ENCODE peak calls at places on chromosomes 6 and 20, in eight cellular contexts. L is H9, V is A673, K is heart left ventricle, N is upper lobe of right lung, I is AG04450, S is GM23248, O is H1. D is an unnamed sample. For H3K9me3, the result is how much of the 10 kb centered on the place peaks cover.

GRCh38 chr20:24955045-24955444 is 6.0 kb downstream of the CST7 start:
- DNase-seq in S (no peak), K (no peak), V (no peak), O (peak), L (peak), N (no peak), I (no peak), D (no peak)

GRCh38 chr6:127102299-127102698 is 16.2 kb upstream of the RSPO3 start:
- DNase-seq in I (peak), S (peak), K (no peak), L (no peak), O (no peak), N (no peak), V (peak), D (no peak)

GRCh38 chr6:98295776-98296175 is 538.6 kb upstream of the POU3F2 start:
- DNase-seq in O (no peak), K (no peak), L (no peak), V (no peak), S (no peak), N (no peak), I (no peak), D (no peak)

GRCh38 chr20:33674294-33675126 is at the start of gene NECAB3:
- DNase-seq in O (peak), N (peak), S (peak), L (peak), I (no peak), K (peak), V (peak), D (peak)

GRCh38 chr6:100161782-100162181 is 167.8 kb upstream of the MCHR2 start:
- DNase-seq in O (no peak), S (no peak), N (no peak), I (no peak), L (no peak), K (no peak), V (no peak), D (no peak)

GRCh38 chr6:68729377-68729903 is 94.4 kb downstream of the ADGRB3 start:
- DNase-seq in S (no peak), K (no peak), N (no peak), I (no peak), V (no peak), O (no peak), L (no peak), D (no peak)

GRCh38 chr20:57398901-57399535 is 7.8 kb downstream of the RBM38 start:
- DNase-seq in I (no peak), K (peak), S (no peak), L (no peak), V (no peak), O (no peak), N (no peak), D (no peak)

GRCh38 chr6:95578106-95578410 is 723 bp downstream of the MANEA start:
- DNase-seq in S (no peak), K (no peak), N (no peak), I (no peak), O (no peak), V (no peak), L (no peak), D (no peak)

GRCh38 chr6:149129401-149130077 is 188.0 kb upstream of the TAB2 start:
- DNase-seq in K (peak), V (no peak), L (no peak), S (peak), N (no peak), O (no peak), I (peak), D (no peak)

GRCh38 chr6:43733471-43734293 is 36.3 kb upstream of the VEGFA start:
- DNase-seq in N (peak), I (no peak), O (no peak), V (no peak), K (no peak), S (no peak), L (peak), D (no peak)

GRCh38 chr6:168709440-168709839 is 268.5 kb downstream of the SMOC2 start:
- DNase-seq in N (no peak), V (no peak), I (no peak), L (no peak), K (no peak), O (no peak), S (no peak), D (no peak)

GRCh38 chr6:168704678-168705077 is 263.7 kb downstream of the SMOC2 start:
- DNase-seq in N (peak), K (no peak), I (no peak), O (no peak), V (no peak), L (no peak), S (no peak), D (no peak)

GRCh38 chr6:168709034-168709433 is 268.1 kb downstream of the SMOC2 start:
- DNase-seq in I (no peak), O (no peak), V (no peak), N (no peak), S (no peak), L (no peak), K (no peak), D (no peak)

GRCh38 chr6:168703970-168704369 is 263.0 kb downstream of the SMOC2 start:
- DNase-seq in O (no peak), I (no peak), V (no peak), K (no peak), L (no peak), S (no peak), N (no peak), D (no peak)

DNA sequence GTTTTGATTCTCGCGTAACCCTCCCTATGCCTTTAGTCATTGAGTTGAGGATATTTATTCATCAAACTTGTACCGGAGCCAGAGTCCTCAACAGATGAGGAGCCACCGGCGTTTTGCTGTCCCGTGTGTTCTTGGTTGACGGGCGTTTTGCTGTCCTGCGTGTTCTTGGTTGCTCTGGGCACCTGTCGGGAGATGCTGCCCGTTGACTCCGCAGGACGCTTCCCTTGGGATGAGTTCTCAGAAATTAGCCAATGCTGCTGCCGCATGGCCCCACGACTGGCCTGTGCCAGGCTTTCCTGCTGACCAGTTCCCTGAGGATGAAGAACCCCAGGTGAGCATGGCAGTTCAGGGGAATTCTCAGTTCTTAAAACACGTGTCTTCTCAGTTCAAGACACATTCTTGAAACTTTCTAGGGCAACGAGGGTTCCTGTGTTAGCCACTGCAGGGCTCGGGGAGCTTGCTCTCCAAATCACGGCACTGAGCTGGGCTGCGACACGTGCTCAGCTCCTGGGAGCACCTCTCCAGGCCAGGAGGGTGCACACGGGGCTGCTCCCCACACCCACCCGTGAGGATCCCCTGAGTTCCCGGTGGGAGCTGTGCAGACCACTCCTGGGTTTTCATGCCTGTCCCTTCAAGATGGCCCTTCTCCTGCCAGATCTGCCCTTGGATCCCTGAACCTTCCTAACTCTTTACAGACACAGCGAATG is 265.6 kb downstream of the SMOC2 start:
- DNase-seq in S (no peak), L (no peak), N (peak), O (no peak), V (no peak), K (no peak), I (no peak), D (no peak)
- H3K9me3 ChIP-seq in S (under half), L (under half), N (under half), O (under half), V (under half), K (under half), I (half or more), D (under half)

GRCh38 chr20:62111148-62111547 is 11.1 kb upstream of the LSM14B start:
- DNase-seq in N (no peak), L (no peak), S (no peak), I (no peak), K (no peak), V (no peak), O (no peak), D (no peak)

GRCh38 chr20:62114894-62115293 is 7.4 kb upstream of the LSM14B start:
- DNase-seq in S (no peak), N (no peak), K (no peak), O (peak), I (no peak), V (no peak), L (peak), D (no peak)

GRCh38 chr20:62117362-62117646 is 5.0 kb upstream of the LSM14B start:
- DNase-seq in V (no peak), O (no peak), K (no peak), I (no peak), S (peak), L (no peak), N (no peak), D (no peak)

GRCh38 chr20:62116558-62117361 is 5.5 kb upstream of the LSM14B start:
- DNase-seq in N (no peak), L (no peak), O (no peak), K (no peak), S (no peak), V (no peak), I (no peak), D (no peak)

GRCh38 chr20:62112368-62112767 is 9.9 kb upstream of the LSM14B start:
- DNase-seq in S (no peak), O (no peak), V (no peak), N (no peak), K (no peak), L (no peak), I (no peak), D (no peak)
- H3K9me3 ChIP-seq in S (under half), O (under half), V (under half), N (under half), K (half or more), L (under half), I (half or more), D (under half)

DNA sequence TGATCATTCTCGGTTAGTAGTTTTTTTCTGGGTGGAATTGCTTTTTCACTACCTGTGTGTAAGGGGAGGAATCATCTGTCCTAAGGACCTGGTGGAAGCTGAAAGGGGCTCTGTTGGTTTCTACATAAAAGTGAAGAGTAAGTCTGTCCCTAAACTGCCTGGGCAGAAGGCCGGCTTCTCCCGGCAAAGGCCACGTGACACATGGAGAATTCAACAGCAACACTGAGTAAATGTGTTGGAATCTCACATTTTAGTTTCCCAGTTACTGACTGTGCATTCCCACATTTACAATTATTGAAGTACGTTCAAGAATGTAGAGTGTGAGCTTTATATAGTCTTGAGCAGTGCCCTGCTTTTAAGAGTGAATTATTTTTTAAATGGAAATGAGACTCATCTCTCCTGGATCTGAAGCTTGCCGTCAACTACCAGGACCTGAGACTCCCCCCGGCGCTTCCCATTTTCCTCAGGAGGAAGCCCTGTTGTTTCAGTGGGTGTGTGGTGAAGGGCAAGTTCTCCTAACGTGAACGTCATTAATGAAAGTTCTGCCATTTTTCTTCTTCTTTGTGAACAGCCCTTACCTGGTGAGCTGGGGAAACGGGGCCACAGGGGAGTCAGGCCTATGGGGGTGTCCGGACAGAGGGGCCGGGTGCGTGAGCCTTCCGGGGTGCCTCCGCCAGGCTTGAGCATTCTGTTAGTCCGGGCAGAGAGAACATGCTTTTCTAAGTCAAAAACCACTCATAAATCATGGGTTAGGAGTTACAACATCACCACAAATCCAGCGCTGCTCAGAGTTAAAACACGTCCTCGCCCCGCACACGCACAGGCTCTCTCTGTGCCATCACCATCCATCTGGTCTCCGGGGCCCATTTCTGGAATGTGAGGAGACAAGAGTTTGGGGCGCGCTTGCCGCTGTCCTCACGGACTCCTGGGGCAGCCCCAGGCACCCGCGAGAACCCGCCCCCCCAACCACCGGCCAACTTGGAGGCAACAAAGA is 56.6 kb upstream of the SMOC2 start:
- DNase-seq in S (peak), I (no peak), V (no peak), K (no peak), L (no peak), N (no peak), O (no peak), D (no peak)
- H3K9me3 ChIP-seq in S (under half), I (half or more), V (under half), K (under half), L (under half), N (under half), O (under half), D (under half)

GRCh38 chr6:118451839-118452238 is 96.3 kb upstream of the PLN start:
- DNase-seq in S (no peak), V (no peak), K (no peak), N (no peak), L (no peak), O (no peak), I (no peak), D (no peak)
- H3K9me3 ChIP-seq in S (under half), V (under half), K (under half), N (under half), L (under half), O (under half), I (under half), D (under half)

DNA sequence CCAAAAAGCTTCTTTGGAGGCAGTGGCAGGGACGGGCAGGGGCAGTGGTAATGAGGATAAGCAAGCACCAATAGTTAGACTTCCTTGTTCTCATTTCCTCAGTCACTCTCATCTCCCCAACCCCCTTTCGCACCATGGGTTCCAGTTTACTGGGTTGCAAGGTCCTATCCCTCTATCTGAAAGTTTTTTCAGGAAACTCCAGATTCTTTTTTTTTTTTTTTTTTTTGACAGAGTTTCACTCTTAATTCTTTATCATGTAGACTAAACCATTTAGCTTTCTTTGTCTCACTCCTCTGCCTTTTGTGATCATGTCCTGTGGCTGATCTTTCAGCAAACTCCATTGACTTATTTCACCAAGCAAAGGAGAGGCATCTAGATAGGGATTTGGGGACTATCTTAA is 51.4 kb upstream of the GMDS start:
- DNase-seq in S (no peak), K (no peak), O (no peak), L (peak), I (no peak), V (no peak), N (no peak), D (no peak)
- H3K9me3 ChIP-seq in S (under half), K (under half), O (under half), L (under half), I (under half), V (under half), N (under half), D (under half)

GRCh38 chr6:122501475-122501874 is 29.9 kb upstream of the SERINC1 start:
- DNase-seq in I (no peak), K (no peak), V (no peak), S (no peak), N (no peak), O (no peak), L (no peak), D (no peak)
- H3K9me3 ChIP-seq in I (under half), K (under half), V (under half), S (under half), N (under half), O (under half), L (under half), D (under half)

DNA sequence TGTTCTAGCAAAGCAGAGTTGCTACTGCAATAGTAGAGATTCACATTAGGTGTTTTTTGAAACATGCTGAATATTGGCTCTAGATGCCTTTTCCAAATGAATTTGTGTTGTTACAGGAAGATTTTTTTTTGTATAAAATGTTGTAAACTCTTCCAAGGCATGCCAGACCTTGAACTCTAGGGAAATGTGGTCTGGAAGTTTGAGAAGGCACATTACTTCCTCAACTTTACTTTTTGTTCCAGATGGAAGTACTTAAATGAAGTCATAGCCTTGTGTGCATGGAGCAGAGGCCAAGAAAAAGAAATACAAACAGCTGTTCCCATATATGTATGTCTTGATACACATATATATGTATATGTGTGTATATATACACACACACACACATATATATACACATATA is 585.7 kb upstream of the MARCKS start:
- DNase-seq in V (no peak), I (no peak), N (no peak), L (no peak), O (no peak), S (peak), K (no peak), D (no peak)
- H3K9me3 ChIP-seq in V (under half), I (under half), N (under half), L (under half), O (under half), S (under half), K (under half), D (under half)

GRCh38 chr20:6665161-6665560 is 102.3 kb upstream of the BMP2 start:
- DNase-seq in I (no peak), O (no peak), N (no peak), K (no peak), L (no peak), V (no peak), S (no peak), D (no peak)
- H3K9me3 ChIP-seq in I (under half), O (under half), N (under half), K (under half), L (under half), V (under half), S (under half), D (under half)

D was measured in prostate gland.